ENCODE peak calls at places on chromosomes 3 and 15, in eight cellular contexts. H is neural crest cell; V is astrocyte of the spinal cord; J is central memory CD4-positive, alpha-beta T cell; R is AG10803; M is endothelial cell; T is stimulated activated CD8-positive, alpha-beta memory T cell treated with anti-CD3 and anti-CD28 coated beads, Interleukin-2, amount 100 ng/mL, for 48 hours; P is anterior cingulate cortex. Q is an unnamed sample.

GRCh38 chr3:13831386-13831996 is 48.4 kb downstream of the WNT7A start:
- DNase-seq in H (no peak), R (no peak), M (no peak), V (no peak), T (no peak), J (no peak), P (no peak), Q (no peak)

GRCh38 chr15:99051308-99051707 is 43.7 kb upstream of the PGPEP1L start:
- DNase-seq in V (no peak), R (no peak), J (no peak), H (no peak), M (no peak), T (no peak), P (no peak), Q (no peak)

GRCh38 chr15:75531041-75531450 is 48.1 kb downstream of the PTPN9 start:
- DNase-seq in T (no peak), H (no peak), M (no peak), V (peak), P (peak), J (no peak), R (peak), Q (peak)

GRCh38 chr15:59252137-59252536 is 45.5 kb downstream of the LDHAL6B start:
- DNase-seq in V (no peak), J (no peak), P (no peak), R (no peak), H (no peak), M (no peak), T (no peak), Q (no peak)

GRCh38 chr3:171461087-171461917 is 1.1 kb upstream of the TNIK start:
- DNase-seq in T (peak), H (no peak), P (no peak), J (peak), R (peak), V (peak), M (no peak), Q (peak)

GRCh38 chr15:91946914-91947313 is 93.4 kb downstream of the SLCO3A1 start:
- DNase-seq in J (no peak), H (peak), R (no peak), T (no peak), M (peak), V (no peak), P (no peak), Q (no peak)

GRCh38 chr3:108474581-108474980 is 35.8 kb downstream of the MYH15 start:
- DNase-seq in V (peak), H (no peak), J (no peak), T (no peak), M (no peak), P (no peak), R (peak), Q (no peak)

GRCh38 chr15:79329186-79329611 is 18.3 kb downstream of the TMED3 start:
- DNase-seq in T (no peak), H (no peak), M (no peak), J (no peak), R (peak), P (no peak), V (peak), Q (no peak)

GRCh38 chr3:194507571-194507970 is 20.8 kb upstream of the ATP13A3 start:
- DNase-seq in V (no peak), J (no peak), H (no peak), M (no peak), P (no peak), R (no peak), T (no peak), Q (no peak)

GRCh38 chr3:186247821-186248814 is 113.9 kb downstream of the DGKG start:
- DNase-seq in P (peak), M (no peak), H (no peak), V (no peak), T (no peak), R (no peak), J (no peak), Q (no peak)

GRCh38 chr3:97742036-97742435 is 22.5 kb upstream of the ARL6 start:
- DNase-seq in R (no peak), T (no peak), M (no peak), V (no peak), H (no peak), P (no peak), J (no peak), Q (no peak)

GRCh38 chr15:68504721-68505090 is 72.7 kb upstream of the ITGA11 start:
- DNase-seq in P (no peak), J (no peak), R (no peak), H (no peak), M (no peak), T (no peak), V (no peak), Q (peak)

GRCh38 chr3:126542340-126543241 is 16.1 kb downstream of the C3orf22 start:
- DNase-seq in T (no peak), J (no peak), V (no peak), H (no peak), M (peak), R (no peak), P (no peak), Q (no peak)

GRCh38 chr3:32340039-32340438 is 51.6 kb upstream of the CMTM7 start:
- DNase-seq in J (peak), R (peak), P (no peak), H (peak), T (no peak), V (peak), M (peak), Q (peak)

GRCh38 chr15:46703352-46703861 is 1013.9 kb upstream of the SEMA6D start:
- DNase-seq in H (no peak), P (no peak), R (no peak), T (no peak), M (no peak), V (no peak), J (no peak), Q (no peak)

GRCh38 chr3:3798641-3799113 is 554 bp upstream of the LRRN1 start:
- DNase-seq in J (no peak), P (no peak), V (no peak), H (no peak), R (no peak), M (peak), T (peak), Q (peak)

GRCh38 chr3:160224811-160225180 is 426 bp upstream of the C3orf80 start:
- DNase-seq in T (no peak), J (no peak), M (no peak), V (no peak), H (peak), P (no peak), R (no peak), Q (no peak)

GRCh38 chr15:42178056-42178455 is 21.6 kb upstream of the PLA2G4F start:
- DNase-seq in T (no peak), H (no peak), P (no peak), V (no peak), M (no peak), R (no peak), J (no peak), Q (no peak)

GRCh38 chr15:67927501-67928156 is 87.8 kb upstream of the RNU6-1 start:
- DNase-seq in H (no peak), R (peak), P (peak), M (no peak), J (no peak), V (peak), T (no peak), Q (peak)

GRCh38 chr3:37290551-37290950 is 116.2 kb upstream of the LRRFIP2 start:
- DNase-seq in H (no peak), P (no peak), V (peak), R (peak), J (no peak), M (no peak), T (no peak), Q (no peak)

GRCh38 chr3:114226313-114226712 is 11.1 kb downstream of the ZNF80 start:
- DNase-seq in H (no peak), V (no peak), M (no peak), R (no peak), J (no peak), P (no peak), T (no peak), Q (no peak)

GRCh38 chr15:60949034-60949977 is 279.8 kb downstream of the RORA start:
- DNase-seq in V (no peak), P (no peak), T (no peak), J (no peak), M (no peak), R (no peak), H (no peak), Q (no peak)

GRCh38 chr15:47301481-47301880 is 415.8 kb upstream of the SEMA6D start:
- DNase-seq in H (no peak), M (no peak), V (no peak), P (no peak), T (no peak), J (no peak), R (no peak), Q (no peak)

GRCh38 chr3:87437765-87438164 is 161.4 kb upstream of the POU1F1 start:
- DNase-seq in H (no peak), M (no peak), P (no peak), R (peak), V (peak), J (no peak), T (no peak), Q (no peak)

GRCh38 chr3:89742546-89742945 is 635.1 kb downstream of the EPHA3 start:
- DNase-seq in R (no peak), T (no peak), V (no peak), H (no peak), P (no peak), M (no peak), J (no peak), Q (no peak)

GRCh38 chr15:44193651-44194396 is 1.2 kb downstream of the FRMD5 start:
- DNase-seq in V (peak), J (no peak), T (no peak), P (no peak), M (peak), H (no peak), R (peak), Q (no peak)

GRCh38 chr15:77675806-77676415 is 43.2 kb upstream of the LINGO1 start:
- DNase-seq in H (no peak), R (no peak), T (no peak), P (no peak), V (no peak), J (no peak), M (no peak), Q (no peak)

Q was measured in mucosa of gallbladder.